ENCODE peak calls at places on chromosomes 2 and 18, in four cellular contexts. D, A, I and F are unnamed samples.

GRCh38 chr2:49248506-49248905 is 94.2 kb upstream of the FSHR start:
- DNase-seq in D (peak), I (peak), A (peak), F (no peak)

GRCh38 chr2:219274392-219274921 is 4.7 kb upstream of the DNAJB2 start:
- DNase-seq in A (peak), I (peak), D (peak), F (no peak)

GRCh38 chr2:54704238-54704637 is 19.2 kb upstream of the EML6 start:
- DNase-seq in I (no peak), A (no peak), D (no peak), F (no peak)

GRCh38 chr2:23709311-23709710 is 217.6 kb downstream of the ATAD2B start:
- DNase-seq in I (no peak), D (no peak), A (no peak), F (no peak)

GRCh38 chr2:1731963-1732768 is 12.1 kb downstream of the PXDN start:
- DNase-seq in A (peak), I (peak), D (peak), F (no peak)

GRCh38 chr2:218898109-218898878 is 17.6 kb downstream of the WNT10A start:
- DNase-seq in A (peak), D (peak), I (peak), F (peak)

GRCh38 chr18:78629426-78629825 is 350.2 kb upstream of the SALL3 start:
- DNase-seq in D (no peak), I (no peak), A (no peak), F (no peak)

GRCh38 chr2:9207641-9208301 is 1.2 kb downstream of the ASAP2 start:
- DNase-seq in D (no peak), I (peak), A (no peak), F (peak)

GRCh38 chr18:11327656-11328055 is 178.3 kb upstream of the PIEZO2 start:
- DNase-seq in I (peak), D (peak), A (peak), F (no peak)

GRCh38 chr2:121471571-121472464 is 58.9 kb upstream of the RNU4ATAC start:
- DNase-seq in I (peak), A (peak), D (peak), F (no peak)

GRCh38 chr2:9002637-9003365 is 683 bp downstream of the MBOAT2 start:
- DNase-seq in D (no peak), A (no peak), I (peak), F (no peak)

GRCh38 chr18:3233004-3233403 is 13.2 kb upstream of the MYOM1 start:
- DNase-seq in A (no peak), I (no peak), D (no peak), F (no peak)

GRCh38 chr18:48889115-48889941 is 61.4 kb downstream of the SMAD7 start:
- DNase-seq in A (no peak), I (peak), D (no peak), F (no peak)

GRCh38 chr2:22194218-22194617 is 1070.5 kb downstream of the TDRD15 start:
- DNase-seq in D (no peak), I (no peak), A (no peak), F (no peak)

GRCh38 chr2:230935132-230935435 is 10.0 kb upstream of the GPR55 start:
- DNase-seq in A (no peak), D (no peak), I (no peak), F (no peak)

GRCh38 chr2:235098736-235099494 is 147.1 kb downstream of the SH3BP4 start:
- DNase-seq in D (peak), A (peak), I (peak), F (no peak)

GRCh38 chr2:215420471-215420935 is 15.4 kb downstream of the FN1 start:
- DNase-seq in D (no peak), I (no peak), A (no peak), F (no peak)

GRCh38 chr2:47264183-47264582 is 109.1 kb upstream of the STPG4 start:
- DNase-seq in I (no peak), A (no peak), D (no peak), F (no peak)

GRCh38 chr2:144111443-144111842 is 408.5 kb downstream of the ZEB2 start:
- DNase-seq in A (peak), I (peak), D (peak), F (no peak)

GRCh38 chr2:211468881-211469280 is 912.5 kb downstream of the CPS1 start:
- DNase-seq in D (no peak), I (no peak), A (no peak), F (no peak)

GRCh38 chr18:8242306-8242705 is 366.9 kb upstream of the RAB12 start:
- DNase-seq in I (no peak), A (no peak), D (peak), F (no peak)

GRCh38 chr2:205527801-205528200 is 154.5 kb upstream of the NRP2 start:
- DNase-seq in I (no peak), D (peak), A (peak), F (no peak)

GRCh38 chr2:58560531-58560930 is 319.4 kb upstream of the FANCL start:
- DNase-seq in I (no peak), D (no peak), A (no peak), F (no peak)

GRCh38 chr2:64482765-64483504 is 29.0 kb downstream of the LGALSL start:
- DNase-seq in I (no peak), A (no peak), D (peak), F (no peak)

GRCh38 chr2:128293870-128294455 is 24.7 kb downstream of the HS6ST1 start:
- DNase-seq in A (no peak), I (no peak), D (no peak), F (no peak)

GRCh38 chr2:126655500-126656310 is at the start of gene GYPC:
- DNase-seq in D (peak), A (peak), I (peak), F (peak)

GRCh38 chr18:44826418-44827259 is 146.0 kb downstream of the SETBP1 start:
- DNase-seq in D (peak), I (peak), A (peak), F (no peak)

GRCh38 chr2:234463626-234464290 is 33.1 kb downstream of the ARL4C start:
- DNase-seq in D (no peak), I (no peak), A (peak), F (no peak)

GRCh38 chr2:126658910-126659613 is 3.1 kb downstream of the GYPC start:
- DNase-seq in D (peak), I (peak), A (peak), F (no peak)

GRCh38 chr2:210477496-210477895 is 937 bp upstream of the LANCL1 start:
- DNase-seq in I (peak), D (peak), A (peak), F (no peak)

GRCh38 chr2:136932700-136933099 is 167.4 kb downstream of the THSD7B start:
- DNase-seq in A (no peak), D (peak), I (peak), F (no peak)

GRCh38 chr2:48529189-48529588 is 765 bp upstream of the STON1 start:
- DNase-seq in D (no peak), I (no peak), A (no peak), F (no peak)

GRCh38 chr2:15599994-15600393 is 8.3 kb downstream of the DDX1 start:
- DNase-seq in I (no peak), A (no peak), D (no peak), F (no peak)

GRCh38 chr2:55311444-55311870 is 42.4 kb upstream of the MTIF2 start:
- DNase-seq in A (peak), D (peak), I (peak), F (peak)

GRCh38 chr2:109129921-109130725 is 1.1 kb downstream of the SH3RF3 start:
- DNase-seq in I (peak), A (peak), D (no peak), F (no peak)

GRCh38 chr2:217160978-217161973 is 301.4 kb upstream of the TNP1 start:
- DNase-seq in D (no peak), I (no peak), A (no peak), F (no peak)